ENCODE peak calls at places on chromosome 1, in seven cellular contexts. One of them, this sample, is unnamed.

GRCh38 chr1:157975216-157975615 is 18.2 kb upstream of the KIRREL1 start:
- DNase-seq in EL: no peak
- DNase-seq in nephron progenitor cell: no peak
- DNase-seq in CD4-positive, CD25-positive, alpha-beta regulatory T cell: no peak
- DNase-seq in NCI-H1436: no peak
- DNase-seq in fibroblast of lung: no peak
- DNase-seq in AG04450: no peak
- DNase-seq in this sample: no peak

GRCh38 chr1:193417945-193418744 is 231.7 kb upstream of the B3GALT2 start:
- DNase-seq in EL: peak
- DNase-seq in AG04450: no peak
- DNase-seq in fibroblast of lung: peak
- DNase-seq in nephron progenitor cell: no peak
- DNase-seq in NCI-H1436: no peak
- DNase-seq in CD4-positive, CD25-positive, alpha-beta regulatory T cell: no peak
- DNase-seq in this sample: no peak

GRCh38 chr1:154553056-154553822 is 5.2 kb downstream of the UBE2Q1 start:
- DNase-seq in EL: no peak
- DNase-seq in fibroblast of lung: no peak
- DNase-seq in nephron progenitor cell: no peak
- DNase-seq in AG04450: no peak
- DNase-seq in CD4-positive, CD25-positive, alpha-beta regulatory T cell: no peak
- DNase-seq in NCI-H1436: no peak
- DNase-seq in this sample: no peak

GRCh38 chr1:17287377-17287776 is 20.6 kb upstream of the PADI4 start:
- DNase-seq in AG04450: peak
- DNase-seq in NCI-H1436: no peak
- DNase-seq in CD4-positive, CD25-positive, alpha-beta regulatory T cell: no peak
- DNase-seq in nephron progenitor cell: no peak
- DNase-seq in fibroblast of lung: peak
- DNase-seq in EL: peak
- DNase-seq in this sample: no peak

GRCh38 chr1:18058522-18058921 is 49.1 kb upstream of the IGSF21 start:
- DNase-seq in nephron progenitor cell: peak
- DNase-seq in CD4-positive, CD25-positive, alpha-beta regulatory T cell: no peak
- DNase-seq in EL: no peak
- DNase-seq in fibroblast of lung: no peak
- DNase-seq in AG04450: no peak
- DNase-seq in NCI-H1436: no peak
- DNase-seq in this sample: no peak

GRCh38 chr1:11617314-11617713 is 36.9 kb downstream of the FBXO2 start:
- DNase-seq in CD4-positive, CD25-positive, alpha-beta regulatory T cell: no peak
- DNase-seq in fibroblast of lung: no peak
- DNase-seq in EL: no peak
- DNase-seq in nephron progenitor cell: no peak
- DNase-seq in AG04450: no peak
- DNase-seq in NCI-H1436: no peak
- DNase-seq in this sample: no peak

GRCh38 chr1:51576085-51576444 is 40.8 kb upstream of the OSBPL9 start:
- DNase-seq in CD4-positive, CD25-positive, alpha-beta regulatory T cell: no peak
- DNase-seq in NCI-H1436: no peak
- DNase-seq in AG04450: no peak
- DNase-seq in EL: no peak
- DNase-seq in nephron progenitor cell: no peak
- DNase-seq in fibroblast of lung: no peak
- DNase-seq in this sample: no peak

GRCh38 chr1:32291145-32291707 is 657 bp upstream of the HDAC1 start:
- DNase-seq in fibroblast of lung: no peak
- DNase-seq in CD4-positive, CD25-positive, alpha-beta regulatory T cell: no peak
- DNase-seq in EL: peak
- DNase-seq in AG04450: no peak
- DNase-seq in NCI-H1436: no peak
- DNase-seq in nephron progenitor cell: no peak
- DNase-seq in this sample: no peak

GRCh38 chr1:28354121-28354520 is 15.4 kb upstream of the PHACTR4 start:
- DNase-seq in EL: peak
- DNase-seq in CD4-positive, CD25-positive, alpha-beta regulatory T cell: no peak
- DNase-seq in AG04450: no peak
- DNase-seq in NCI-H1436: no peak
- DNase-seq in fibroblast of lung: peak
- DNase-seq in nephron progenitor cell: no peak
- DNase-seq in this sample: no peak

GRCh38 chr1:184482113-184482512 is 95.3 kb downstream of the C1orf21 start:
- DNase-seq in fibroblast of lung: peak
- DNase-seq in AG04450: no peak
- DNase-seq in CD4-positive, CD25-positive, alpha-beta regulatory T cell: no peak
- DNase-seq in nephron progenitor cell: no peak
- DNase-seq in EL: no peak
- DNase-seq in NCI-H1436: no peak
- DNase-seq in this sample: no peak

GRCh38 chr1:169137357-169137756 is 30.9 kb downstream of the ATP1B1 start:
- DNase-seq in EL: no peak
- DNase-seq in NCI-H1436: no peak
- DNase-seq in AG04450: no peak
- DNase-seq in fibroblast of lung: no peak
- DNase-seq in nephron progenitor cell: no peak
- DNase-seq in CD4-positive, CD25-positive, alpha-beta regulatory T cell: no peak
- DNase-seq in this sample: no peak

GRCh38 chr1:171446396-171446795 is 38.9 kb upstream of the PRRC2C start:
- DNase-seq in NCI-H1436: no peak
- DNase-seq in nephron progenitor cell: no peak
- DNase-seq in AG04450: no peak
- DNase-seq in EL: no peak
- DNase-seq in fibroblast of lung: no peak
- DNase-seq in CD4-positive, CD25-positive, alpha-beta regulatory T cell: no peak
- DNase-seq in this sample: no peak

GRCh38 chr1:196148367-196148970 is 459.8 kb downstream of the KCNT2 start:
- DNase-seq in NCI-H1436: peak
- DNase-seq in AG04450: peak
- DNase-seq in fibroblast of lung: peak
- DNase-seq in EL: peak
- DNase-seq in CD4-positive, CD25-positive, alpha-beta regulatory T cell: no peak
- DNase-seq in nephron progenitor cell: peak
- DNase-seq in this sample: no peak